ENCODE peak calls at places on chromosomes 16 and 17, in four cellular contexts. G, H, X and O are unnamed samples.

GRCh38 chr17:1629647-1630310 is 1.1 kb upstream of the SLC43A2 start:
- DNase-seq in G (no peak), H (peak; percentile 54), X (peak; percentile 33), O (peak; percentile 65)

GRCh38 chr17:64178011-64178825 is 48.3 kb upstream of the ERN1 start:
- DNase-seq in G (no peak), H (peak; percentile 17), X (peak; percentile 56), O (no peak)

GRCh38 chr16:10927497-10928112 is 14.7 kb downstream of the DEXI start:
- DNase-seq in G (no peak), H (no peak), X (no peak), O (no peak)

GRCh38 chr16:11160676-11161115 is 95.3 kb downstream of the SOCS1 start:
- DNase-seq in G (no peak), H (no peak), X (no peak), O (no peak)

GRCh38 chr17:27530791-27531391 is 74.6 kb downstream of the KSR1 start:
- DNase-seq in G (peak; percentile 64), H (no peak), X (peak; percentile 64), O (no peak)

GRCh38 chr17:43092891-43093290 is 32.3 kb downstream of the BRCA1 start:
- DNase-seq in G (peak; percentile 42), H (no peak), X (peak; percentile 5), O (no peak)

GRCh38 chr17:17242246-17242645 is 5.3 kb upstream of the FLCN start:
- DNase-seq in G (no peak), H (no peak), X (no peak), O (no peak)

GRCh38 chr17:8382052-8382879 is 727 bp downstream of the RPL26 start:
- DNase-seq in G (no peak), H (peak; percentile 15), X (no peak), O (no peak)

GRCh38 chr17:33968350-33969044 is 286.6 kb upstream of the CCL2 start:
- DNase-seq in G (no peak), H (no peak), X (no peak), O (peak; percentile 84)

GRCh38 chr17:28612936-28613872 is 781 bp downstream of the RSKR start:
- DNase-seq in G (no peak), H (peak; percentile 2), X (peak; percentile 22), O (peak; percentile 67)

GRCh38 chr17:45296003-45296832 is 20.6 kb downstream of the MAP3K14 start:
- DNase-seq in G (peak; percentile 34), H (peak; percentile 69), X (peak; percentile 62), O (no peak)

GRCh38 chr16:10729649-10730048 is 14.0 kb upstream of the NUBP1 start:
- DNase-seq in G (peak; percentile 56), H (peak; percentile 60), X (peak; percentile 38), O (peak; percentile 42)

GRCh38 chr17:31486351-31487062 is 95.0 kb downstream of the RAB11FIP4 start:
- DNase-seq in G (no peak), H (no peak), X (no peak), O (no peak)

GRCh38 chr17:75301031-75301430 is 11.8 kb upstream of the SLC25A19 start:
- DNase-seq in G (no peak), H (no peak), X (no peak), O (no peak)

GRCh38 chr16:9033125-9033830 is 58.2 kb upstream of the HAPSTR1 start:
- DNase-seq in G (peak; percentile 44), H (peak; percentile 37), X (peak; percentile 71), O (peak; percentile 91)
- H3K4me2 ChIP-seq in G (peak overlapping the region; percentile 38), H (no peak overlapping the region), X (no peak overlapping the region), O (no peak overlapping the region)

GRCh38 chr16:85699224-85699558 is 10.4 kb upstream of the GINS2 start:
- DNase-seq in G (no peak), H (no peak), X (no peak), O (peak; percentile 43)
- H3K4me2 ChIP-seq in G (no peak overlapping the region), H (no peak overlapping the region), X (no peak overlapping the region), O (no peak overlapping the region)

GRCh38 chr16:51053805-51054204 is 97.3 kb downstream of the SALL1 start:
- DNase-seq in G (no peak), H (no peak), X (no peak), O (no peak)
- H3K4me2 ChIP-seq in G (no peak overlapping the region), H (no peak overlapping the region), X (no peak overlapping the region), O (no peak overlapping the region)

GRCh38 chr17:49455226-49455968 is 39.7 kb upstream of the NGFR start:
- DNase-seq in G (no peak), H (no peak), X (no peak), O (no peak)
- H3K4me2 ChIP-seq in G (no peak overlapping the region), H (no peak overlapping the region), X (no peak overlapping the region), O (no peak overlapping the region)

GRCh38 chr16:3656491-3657468 is 2.3 kb downstream of the DNASE1 start:
- DNase-seq in G (no peak), H (no peak), X (no peak), O (no peak)

GRCh38 chr16:3661922-3662321 is 7.4 kb downstream of the DNASE1 start:
- DNase-seq in G (no peak), H (no peak), X (no peak), O (no peak)

GRCh38 chr16:3655791-3656490 is 1.4 kb downstream of the DNASE1 start:
- DNase-seq in G (no peak), H (no peak), X (no peak), O (no peak)

GRCh38 chr16:3661311-3661710 is 6.8 kb downstream of the DNASE1 start:
- DNase-seq in G (no peak), H (no peak), X (no peak), O (no peak)

GRCh38 chr16:3659200-3659599 is 4.7 kb downstream of the DNASE1 start:
- DNase-seq in G (peak; percentile 14), H (no peak), X (peak; percentile 5), O (no peak)
- H3K4me2 ChIP-seq in G (no peak overlapping the region), H (no peak overlapping the region), X (no peak overlapping the region), O (no peak overlapping the region)